ENCODE peak calls at places on chromosomes 13 and 19, in seven cellular contexts. O, F, Q, V, R, M and N are unnamed samples.
A peak's percentile ranks its signal among the peaks of the same experiment; 100 is the strongest.

GRCh38 chr13:33276581-33276980 is 9.0 kb downstream of the STARD13 start:
- DNase-seq in O (no peak), R (no peak), Q (no peak), V (no peak), M (no peak), F (no peak), N (no peak)

GRCh38 chr13:59229861-59230260 is 933.9 kb downstream of the DIAPH3 start:
- DNase-seq in Q (no peak), O (no peak), M (no peak), V (no peak), R (no peak), F (no peak), N (no peak)

GRCh38 chr13:110338441-110339101 is 31.5 kb downstream of the COL4A2 start:
- DNase-seq in V (no peak), F (no peak), O (no peak), M (no peak), R (no peak), Q (no peak), N (no peak)

GRCh38 chr19:14536926-14537692 is 7.7 kb downstream of the TECR start:
- DNase-seq in V (no peak), O (peak; percentile 80), F (peak; percentile 96), R (no peak), M (peak; percentile 94), Q (no peak), N (peak; percentile 88)

GRCh38 chr19:27966390-27966816 is 1246.5 kb downstream of the UQCRFS1 start:
- DNase-seq in Q (no peak), O (peak; percentile 5), M (no peak), F (peak; percentile 9), V (no peak), R (no peak), N (no peak)

GRCh38 chr13:43475135-43475534 is 311.6 kb downstream of the ENOX1 start:
- DNase-seq in R (no peak), Q (no peak), M (no peak), O (no peak), V (no peak), F (no peak), N (no peak)

GRCh38 chr19:52535831-52536800 is 8.6 kb downstream of the ZNF808 start:
- DNase-seq in M (peak; percentile 41), R (no peak), F (no peak), O (peak; percentile 84), V (peak; percentile 67), Q (no peak), N (no peak)

GRCh38 chr13:51723529-51723928 is 80.4 kb downstream of the DHRS12 start:
- DNase-seq in M (no peak), F (no peak), O (no peak), V (no peak), Q (no peak), R (no peak), N (no peak)

GRCh38 chr19:56736571-56736970 is 65.0 kb upstream of the ZNF835 start:
- DNase-seq in V (no peak), O (no peak), R (no peak), Q (no peak), F (no peak), M (no peak), N (no peak)
- TF ChIP-seq JUND in V (no peak), O (no peak), R (no peak), Q (no peak), F (no peak), M (no peak), N (no peak)

DNA sequence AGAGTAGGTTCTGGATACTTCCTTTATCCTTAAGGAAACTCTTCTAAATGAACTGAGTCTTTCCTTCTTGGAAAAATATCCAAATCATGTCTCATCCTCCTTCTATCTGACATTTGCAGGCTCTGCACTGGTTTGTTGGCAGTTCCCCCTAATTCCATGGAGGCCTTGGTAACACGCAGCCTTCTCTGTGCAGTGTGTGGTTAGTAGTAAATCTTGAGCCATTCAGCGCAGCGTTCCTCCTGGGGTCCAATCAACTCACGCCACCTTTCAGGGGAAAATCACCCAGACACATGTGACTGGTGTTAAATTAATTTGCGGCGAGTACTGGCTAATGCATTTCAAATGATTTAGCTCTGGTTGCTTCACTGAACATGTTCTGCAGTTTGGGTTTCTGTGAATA is 21.0 kb upstream of the CBY2 start:
- DNase-seq in M (no peak), F (no peak), Q (no peak), O (no peak), R (no peak), V (no peak), N (no peak)
- TF ChIP-seq JUND in M (no peak), F (no peak), Q (no peak), O (no peak), R (no peak), V (no peak), N (no peak)

GRCh38 chr19:33248553-33248953 is 22.9 kb upstream of the SLC7A10 start:
- DNase-seq in M (no peak), Q (no peak), O (no peak), R (peak; percentile 71), F (no peak), V (no peak), N (no peak)
- TF ChIP-seq JUND in M (no peak), Q (no peak), O (no peak), R (no peak), F (no peak), V (no peak), N (no peak)

GRCh38 chr13:95677564-95678386 is 836 bp downstream of the DNAJC3 start:
- DNase-seq in V (no peak), F (no peak), R (no peak), Q (no peak), O (no peak), M (no peak), N (no peak)

GRCh38 chr13:95678967-95679366 is 2.0 kb downstream of the DNAJC3 start:
- DNase-seq in O (no peak), F (no peak), V (no peak), Q (no peak), M (no peak), R (no peak), N (no peak)

GRCh38 chr13:95679722-95680121 is 2.8 kb downstream of the DNAJC3 start:
- DNase-seq in R (no peak), O (no peak), Q (no peak), V (no peak), F (no peak), M (no peak), N (no peak)

GRCh38 chr13:95676775-95677563 is at the start of gene DNAJC3:
- DNase-seq in O (peak; percentile 98), Q (peak; percentile 94), V (peak; percentile 87), F (peak; percentile 97), R (peak; percentile 92), M (peak; percentile 92), N (peak; percentile 90)

GRCh38 chr13:95676100-95676774 is 702 bp upstream of the DNAJC3 start:
- DNase-seq in V (no peak), O (no peak), Q (peak; percentile 6), R (peak; percentile 50), M (no peak), F (peak; percentile 17), N (peak; percentile 22)
- TF ChIP-seq JUND in V (no peak), O (no peak), Q (no peak), R (no peak), M (no peak), F (no peak), N (no peak)

GRCh38 chr19:39264306-39265290 is 3.6 kb upstream of the IFNL2 start:
- DNase-seq in M (no peak), R (no peak), O (no peak), F (no peak), Q (no peak), V (no peak), N (no peak)
- TF ChIP-seq JUND in M (no peak), R (no peak), O (no peak), F (no peak), Q (no peak), V (no peak), N (no peak)